ENCODE peak calls at places on chromosomes 4 and X, in five cellular contexts. U is EL, D is foreskin fibroblast, E is Kasumi-1, Z is lower lobe of right lung. T is an unnamed sample.

GRCh38 chr4:123390846-123391456 is 5.6 kb upstream of the SPRY1 start:
- DNase-seq in U (peak; percentile 15), D (no peak), E (peak; percentile 59), Z (no peak), T (peak; percentile 23)

GRCh38 chrX:109635151-109635550 is 10.2 kb upstream of the KCNE5 start:
- DNase-seq in U (peak; percentile 2), D (peak; percentile 14), E (peak; percentile 49), Z (no peak), T (peak; percentile 2)

GRCh38 chr4:15811703-15812325 is 33.7 kb downstream of the CD38 start:
- DNase-seq in U (no peak), D (no peak), E (no peak), Z (no peak), T (no peak)

GRCh38 chrX:136250191-136251041 is 784 bp downstream of the MAP7D3 start:
- DNase-seq in U (peak; percentile 26), D (no peak), E (no peak), Z (no peak), T (peak; percentile 19)

GRCh38 chr4:2891294-2891693 is 47.6 kb downstream of the ADD1 start:
- DNase-seq in U (peak; percentile 53), D (peak; percentile 37), E (no peak), Z (no peak), T (peak; percentile 9)

GRCh38 chrX:38260231-38260630 is 39.6 kb upstream of the SRPX start:
- DNase-seq in U (peak; percentile 28), D (no peak), E (peak; percentile 48), Z (no peak), T (peak; percentile 65)

GRCh38 chrX:127457161-127457560 is 595.0 kb downstream of the ACTRT1 start:
- DNase-seq in U (no peak), D (no peak), E (no peak), Z (no peak), T (no peak)

GRCh38 chr4:89469930-89470375 is 162.4 kb upstream of the GPRIN3 start:
- DNase-seq in U (peak; percentile 91), D (peak; percentile 93), E (peak; percentile 95), Z (no peak), T (peak; percentile 88)

GRCh38 chr4:77488882-77489281 is 116.7 kb upstream of the CXCL13 start:
- DNase-seq in U (peak; percentile 6), D (no peak), E (no peak), Z (no peak), T (no peak)

GRCh38 chr4:185004562-185005208 is 13.6 kb upstream of the HELT start:
- DNase-seq in U (no peak), D (no peak), E (no peak), Z (peak; percentile 58), T (no peak)

GRCh38 chr4:33696586-33696985 is 2547.7 kb downstream of the ARAP2 start:
- DNase-seq in U (peak; percentile 1), D (no peak), E (no peak), Z (no peak), T (peak; percentile 5)

GRCh38 chrX:28659269-28659668 is 72.0 kb downstream of the IL1RAPL1 start:
- DNase-seq in U (no peak), D (no peak), E (no peak), Z (no peak), T (no peak)

GRCh38 chr4:52657630-52658501 is 1.2 kb downstream of the USP46 start:
- DNase-seq in U (peak; percentile 25), D (peak; percentile 68), E (peak; percentile 44), Z (no peak), T (peak; percentile 15)

T was measured in RPMI7951.